ENCODE peak calls at places on chromosomes 6 and 20, in five cellular contexts. H, Z, T, C and W are unnamed samples.

GRCh38 chr20:22795897-22796296 is 211.5 kb upstream of the FOXA2 start:
- DNase-seq in H (no peak), Z (peak), T (no peak), C (peak), W (no peak)

GRCh38 chr6:165448210-165448609 is 138.8 kb upstream of the C6orf118 start:
- DNase-seq in H (no peak), Z (no peak), T (no peak), C (no peak), W (no peak)

GRCh38 chr6:41374618-41375590 is 39.5 kb downstream of the NCR2 start:
- DNase-seq in H (no peak), Z (no peak), T (no peak), C (no peak), W (no peak)

GRCh38 chr6:150575840-150576239 is 23.8 kb upstream of the PLEKHG1 start:
- DNase-seq in H (no peak), Z (no peak), T (no peak), C (no peak), W (no peak)

GRCh38 chr6:7978736-7979135 is 68.1 kb upstream of the TXNDC5 start:
- DNase-seq in H (no peak), Z (no peak), T (no peak), C (no peak), W (no peak)

GRCh38 chr6:150844371-150844770 is 21.1 kb upstream of the MTHFD1L start:
- DNase-seq in H (no peak), Z (no peak), T (no peak), C (no peak), W (no peak)

GRCh38 chr6:136774228-136775041 is 17.8 kb downstream of the MAP3K5 start:
- DNase-seq in H (no peak), Z (no peak), T (peak), C (no peak), W (no peak)

GRCh38 chr6:124688369-124688768 is 273.9 kb upstream of the RNF217 start:
- DNase-seq in H (no peak), Z (no peak), T (no peak), C (no peak), W (no peak)

DNA sequence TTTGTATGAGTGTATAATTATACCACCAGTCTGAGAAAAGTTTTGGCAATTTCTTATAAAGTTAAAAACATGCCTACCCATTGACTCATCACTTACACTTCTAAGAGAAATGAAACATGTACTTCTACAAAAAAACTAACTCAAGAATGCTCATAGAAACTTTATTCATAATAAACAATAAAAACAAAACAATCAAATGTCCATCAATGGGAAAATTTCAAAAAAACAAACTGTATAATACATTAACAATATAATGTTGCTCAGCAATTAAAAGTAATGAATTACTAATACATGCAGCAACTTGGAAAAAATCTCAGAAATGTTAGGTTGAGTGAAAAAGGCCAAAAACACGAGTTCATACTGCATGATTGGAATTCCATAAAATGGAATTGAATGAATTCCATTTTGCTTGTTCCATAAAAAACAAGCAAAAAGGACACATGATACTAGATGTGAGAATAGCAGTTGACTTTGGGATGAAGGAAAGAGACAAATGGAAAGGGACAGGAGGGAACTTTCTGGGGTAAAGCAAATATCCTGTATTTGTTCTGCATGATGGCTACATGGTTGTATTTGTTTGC is 726.6 kb downstream of the RFPL4B start:
- DNase-seq in H (no peak), Z (no peak), T (no peak), C (no peak), W (no peak)
- H3K27ac ChIP-seq in H (no peak), Z (no peak), T (no peak), C (no peak), W (no peak)

GRCh38 chr6:57035549-57035948 is 10.9 kb upstream of the KIAA1586 start:
- DNase-seq in H (no peak), Z (no peak), T (no peak), C (no peak), W (no peak)

GRCh38 chr6:57038906-57039305 is 7.6 kb upstream of the KIAA1586 start:
- DNase-seq in H (no peak), Z (no peak), T (no peak), C (no peak), W (no peak)

GRCh38 chr6:57044568-57044967 is 1.9 kb upstream of the KIAA1586 start:
- DNase-seq in H (no peak), Z (no peak), T (no peak), C (no peak), W (no peak)

GRCh38 chr6:57040011-57040410 is 6.5 kb upstream of the KIAA1586 start:
- DNase-seq in H (no peak), Z (peak), T (peak), C (no peak), W (no peak)
- TF ChIP-seq CTCF in H (no peak), Z (no peak), T (peak), C (no peak), W (no peak)

GRCh38 chr20:41553142-41553879 is 64.9 kb downstream of the CHD6 start:
- DNase-seq in H (no peak), Z (no peak), T (no peak), C (no peak), W (no peak)
- H3K27ac ChIP-seq in H (peak), Z (no peak), T (no peak), C (no peak), W (no peak)

GRCh38 chr6:129134535-129134934 is 251.6 kb downstream of the LAMA2 start:
- DNase-seq in H (no peak), Z (no peak), T (no peak), C (no peak), W (no peak)
- TF ChIP-seq CTCF in H (no peak), Z (no peak), T (no peak), C (no peak), W (no peak)

GRCh38 chr6:129368970-129369369 is 341.0 kb downstream of the ARHGAP18 start:
- DNase-seq in H (no peak), Z (no peak), T (no peak), C (no peak), W (no peak)
- H3K27ac ChIP-seq in H (no peak), Z (no peak), T (no peak), C (no peak), W (no peak)

DNA sequence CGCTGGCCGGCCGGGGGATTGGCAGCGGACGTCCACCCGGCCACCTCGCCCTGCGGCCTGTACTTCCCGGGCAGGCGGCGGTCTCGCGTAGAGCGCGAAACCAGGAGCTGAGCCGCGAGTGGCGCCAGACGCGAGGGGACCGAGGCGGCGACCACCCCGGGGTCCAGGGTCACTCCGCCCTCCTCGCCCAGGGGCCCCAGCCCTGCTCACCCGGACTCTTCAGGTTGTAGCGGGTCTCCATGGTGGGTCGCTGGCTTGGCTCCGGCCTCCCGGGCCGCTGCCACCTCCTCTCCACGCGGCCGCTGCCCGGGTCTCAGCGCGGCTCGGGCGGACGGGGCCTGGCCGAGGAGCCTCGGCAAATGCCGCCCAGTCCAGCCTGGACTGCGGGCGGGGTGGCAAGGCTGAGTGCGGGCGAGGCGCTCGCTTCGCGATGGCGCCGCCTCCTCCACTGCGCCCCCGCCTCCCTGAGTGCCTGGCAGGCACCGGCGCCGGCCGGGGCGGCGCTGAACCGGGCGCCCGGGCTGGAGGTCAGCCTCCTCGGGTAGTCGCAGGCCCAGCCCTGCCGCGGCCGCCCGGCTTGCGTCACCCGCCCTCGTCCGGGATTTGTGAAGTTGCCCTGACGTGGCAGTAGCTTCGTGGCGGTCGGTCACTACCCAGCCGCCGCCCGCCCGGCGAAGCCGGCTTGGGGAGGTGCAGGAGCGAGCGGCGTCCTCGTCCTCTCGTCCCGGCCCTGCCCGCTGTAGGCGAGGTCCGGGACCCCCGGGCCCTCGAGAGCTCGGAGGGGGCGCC is at the start of gene UBE2J1:
- DNase-seq in H (no peak), Z (peak), T (peak), C (peak), W (peak)
- TF ChIP-seq CTCF in H (no peak), Z (no peak), T (no peak), C (no peak), W (no peak)